ENCODE peak calls at places on chromosomes 5 and 9, in five cellular contexts. C, V, O, N and Y are unnamed samples.

GRCh38 chr5:61582887-61583286 is 250.8 kb downstream of the ZSWIM6 start:
- DNase-seq in V (no peak), O (no peak), C (no peak), N (no peak), Y (no peak)

GRCh38 chr5:10427201-10427600 is 14.5 kb upstream of the ROPN1L start:
- DNase-seq in V (no peak), C (no peak), O (no peak), N (no peak), Y (no peak)

GRCh38 chr5:170493028-170493820 is 10.6 kb upstream of the KCNIP1 start:
- DNase-seq in C (no peak), N (no peak), V (no peak), O (no peak), Y (no peak)

GRCh38 chr5:115336964-115337363 is 40.5 kb upstream of the CCDC112 start:
- DNase-seq in V (no peak), O (no peak), N (no peak), C (no peak), Y (no peak)

GRCh38 chr5:95760291-95761191 is 29.4 kb downstream of the RHOBTB3 start:
- DNase-seq in V (no peak), N (no peak), O (no peak), C (no peak), Y (no peak)

GRCh38 chr5:146206257-146206656 is 2.9 kb downstream of the RBM27 start:
- DNase-seq in V (no peak), O (no peak), N (no peak), C (no peak), Y (no peak)

GRCh38 chr5:59583151-59583809 is 310.2 kb downstream of the PDE4D start:
- DNase-seq in V (no peak), O (no peak), C (no peak), N (no peak), Y (no peak)

GRCh38 chr9:124011460-124012301 is at the start of gene LHX2:
- DNase-seq in C (peak), V (peak), O (peak), N (no peak), Y (peak)

GRCh38 chr9:136618578-136619547 is 43.9 kb upstream of the EGFL7 start:
- DNase-seq in V (no peak), N (no peak), C (no peak), O (no peak), Y (no peak)

GRCh38 chr9:68462004-68462775 is 78.5 kb downstream of the TMEM252 start:
- DNase-seq in C (no peak), V (no peak), O (no peak), N (no peak), Y (no peak)

GRCh38 chr5:156391139-156391538 is 64.2 kb downstream of the SGCD start:
- DNase-seq in C (no peak), O (no peak), V (no peak), N (no peak), Y (no peak)